ENCODE peak calls at places on chromosomes 11 and 22, in eight cellular contexts. W is neural progenitor cell, J is MM.1S, N is PC-9, X is GM23248, U is fibroblast of lung, L is mammary epithelial cell, F is GM23338. K is an unnamed sample.

GRCh38 chr11:119340335-119341221 is at the start of gene C1QTNF5:
- DNase-seq in W (peak), J (no peak), N (no peak), X (peak), U (peak), L (no peak), F (peak), K (peak)

GRCh38 chr22:39663751-39664150 is 93.2 kb downstream of the CACNA1I start:
- DNase-seq in W (peak), J (no peak), N (peak), X (no peak), U (no peak), L (no peak), F (peak), K (no peak)

GRCh38 chr22:40932396-40932795 is 18.8 kb upstream of the RBX1 start:
- DNase-seq in W (no peak), J (no peak), N (no peak), X (no peak), U (no peak), L (no peak), F (no peak), K (no peak)

GRCh38 chr11:34480339-34480738 is 33.3 kb downstream of the ELF5 start:
- DNase-seq in W (no peak), J (no peak), N (peak), X (peak), U (peak), L (peak), F (no peak), K (no peak)

GRCh38 chr11:111917312-111917711 is 1.4 kb upstream of the C11orf52 start:
- DNase-seq in W (no peak), J (no peak), N (no peak), X (no peak), U (no peak), L (no peak), F (no peak), K (no peak)

GRCh38 chr11:48005878-48006277 is 25.5 kb downstream of the PTPRJ start:
- DNase-seq in W (peak), J (no peak), N (no peak), X (peak), U (no peak), L (no peak), F (no peak), K (no peak)

GRCh38 chr22:45159652-45160462 is 3.9 kb upstream of the NUP50 start:
- DNase-seq in W (peak), J (no peak), N (no peak), X (peak), U (peak), L (no peak), F (peak), K (peak)

GRCh38 chr11:77090373-77091111 is 12.1 kb upstream of the OMP start:
- DNase-seq in W (no peak), J (no peak), N (no peak), X (no peak), U (no peak), L (no peak), F (no peak), K (no peak)

GRCh38 chr11:36509694-36510566 is at the start of gene TRAF6:
- DNase-seq in W (peak), J (peak), N (peak), X (peak), U (peak), L (peak), F (peak), K (peak)

GRCh38 chr11:77147668-77148321 is 19.7 kb downstream of the MYO7A start:
- DNase-seq in W (peak), J (no peak), N (no peak), X (peak), U (peak), L (no peak), F (peak), K (peak)

GRCh38 chr11:5380740-5381342 is 2.8 kb upstream of the OR51M1 start:
- DNase-seq in W (peak), J (peak), N (peak), X (peak), U (peak), L (peak), F (peak), K (peak)

GRCh38 chr11:5737091-5737490 is 843 bp downstream of the OR56B1 start:
- DNase-seq in W (no peak), J (no peak), N (no peak), X (peak), U (peak), L (no peak), F (no peak), K (no peak)

GRCh38 chr11:64340671-64341335 is 799 bp downstream of the CCDC88B start:
- DNase-seq in W (peak), J (peak), N (no peak), X (peak), U (no peak), L (no peak), F (peak), K (peak)

GRCh38 chr11:43866520-43866919 is 14.1 kb upstream of the ALKBH3 start:
- DNase-seq in W (no peak), J (no peak), N (no peak), X (peak), U (peak), L (no peak), F (no peak), K (no peak)

GRCh38 chr11:114988644-114989043 is 310.3 kb downstream of the NXPE2 start:
- DNase-seq in W (no peak), J (no peak), N (no peak), X (no peak), U (no peak), L (no peak), F (no peak), K (no peak)

GRCh38 chr11:28383471-28383870 is 275.3 kb downstream of the METTL15 start:
- DNase-seq in W (no peak), J (no peak), N (no peak), X (peak), U (peak), L (peak), F (no peak), K (no peak)

GRCh38 chr11:31818874-31819331 is 7.8 kb upstream of the PAX6 start:
- DNase-seq in W (peak), J (no peak), N (no peak), X (no peak), U (no peak), L (no peak), F (peak), K (no peak)

GRCh38 chr22:50569896-50570535 is 7.3 kb upstream of the SYCE3 start:
- DNase-seq in W (no peak), J (no peak), N (no peak), X (no peak), U (no peak), L (no peak), F (no peak), K (no peak)

GRCh38 chr11:43261775-43262174 is 50.0 kb upstream of the API5 start:
- DNase-seq in W (no peak), J (peak), N (no peak), X (no peak), U (no peak), L (no peak), F (no peak), K (no peak)

GRCh38 chr11:115496892-115497291 is 7.3 kb downstream of the CADM1 start:
- DNase-seq in W (peak), J (no peak), N (no peak), X (no peak), U (peak), L (no peak), F (no peak), K (no peak)

GRCh38 chr11:35237860-35238715 is 99.1 kb downstream of the CD44 start:
- DNase-seq in W (peak), J (peak), N (no peak), X (no peak), U (peak), L (no peak), F (peak), K (peak)

GRCh38 chr11:36711104-36711825 is 113.2 kb upstream of the RAG2 start:
- DNase-seq in W (no peak), J (no peak), N (no peak), X (peak), U (no peak), L (peak), F (peak), K (no peak)

GRCh38 chr11:44318369-44318768 is 8.4 kb upstream of the ALX4 start:
- DNase-seq in W (no peak), J (no peak), N (no peak), X (no peak), U (no peak), L (no peak), F (no peak), K (no peak)

GRCh38 chr11:118610773-118611432 is 3.5 kb downstream of the PHLDB1 start:
- DNase-seq in W (peak), J (peak), N (peak), X (peak), U (peak), L (peak), F (peak), K (peak)

GRCh38 chr22:45034156-45034555 is 24.4 kb upstream of the PHF21B start:
- DNase-seq in W (no peak), J (no peak), N (no peak), X (no peak), U (no peak), L (no peak), F (no peak), K (no peak)

GRCh38 chr11:79439893-79440450 is 858 bp downstream of the TENM4 start:
- DNase-seq in W (peak), J (no peak), N (no peak), X (no peak), U (no peak), L (peak), F (peak), K (peak)

GRCh38 chr11:57072640-57073039 is 83.9 kb downstream of the OR5AK2 start:
- DNase-seq in W (no peak), J (no peak), N (peak), X (peak), U (peak), L (peak), F (no peak), K (peak)

GRCh38 chr22:47175761-47176359 is 413.4 kb downstream of the TBC1D22A start:
- DNase-seq in W (no peak), J (no peak), N (no peak), X (no peak), U (no peak), L (no peak), F (no peak), K (no peak)

GRCh38 chr22:39745789-39746188 is 147.8 kb downstream of the ENTHD1 start:
- DNase-seq in W (no peak), J (peak), N (no peak), X (no peak), U (no peak), L (no peak), F (no peak), K (no peak)

GRCh38 chr11:126561327-126561893 is 205.9 kb downstream of the ST3GAL4 start:
- DNase-seq in W (peak), J (peak), N (peak), X (peak), U (peak), L (peak), F (peak), K (peak)

GRCh38 chr22:38835888-38836301 is 7.9 kb downstream of the NPTXR start:
- DNase-seq in W (no peak), J (no peak), N (no peak), X (peak), U (peak), L (peak), F (peak), K (no peak)

GRCh38 chr11:67318239-67318555 is 14.9 kb downstream of the SSH3 start:
- DNase-seq in W (no peak), J (no peak), N (no peak), X (peak), U (no peak), L (no peak), F (no peak), K (no peak)
- TF ChIP-seq EZH2 in W (no peak), J (no peak), N (no peak), X (no peak), U (no peak), L (no peak), F (no peak), K (no peak)

DNA sequence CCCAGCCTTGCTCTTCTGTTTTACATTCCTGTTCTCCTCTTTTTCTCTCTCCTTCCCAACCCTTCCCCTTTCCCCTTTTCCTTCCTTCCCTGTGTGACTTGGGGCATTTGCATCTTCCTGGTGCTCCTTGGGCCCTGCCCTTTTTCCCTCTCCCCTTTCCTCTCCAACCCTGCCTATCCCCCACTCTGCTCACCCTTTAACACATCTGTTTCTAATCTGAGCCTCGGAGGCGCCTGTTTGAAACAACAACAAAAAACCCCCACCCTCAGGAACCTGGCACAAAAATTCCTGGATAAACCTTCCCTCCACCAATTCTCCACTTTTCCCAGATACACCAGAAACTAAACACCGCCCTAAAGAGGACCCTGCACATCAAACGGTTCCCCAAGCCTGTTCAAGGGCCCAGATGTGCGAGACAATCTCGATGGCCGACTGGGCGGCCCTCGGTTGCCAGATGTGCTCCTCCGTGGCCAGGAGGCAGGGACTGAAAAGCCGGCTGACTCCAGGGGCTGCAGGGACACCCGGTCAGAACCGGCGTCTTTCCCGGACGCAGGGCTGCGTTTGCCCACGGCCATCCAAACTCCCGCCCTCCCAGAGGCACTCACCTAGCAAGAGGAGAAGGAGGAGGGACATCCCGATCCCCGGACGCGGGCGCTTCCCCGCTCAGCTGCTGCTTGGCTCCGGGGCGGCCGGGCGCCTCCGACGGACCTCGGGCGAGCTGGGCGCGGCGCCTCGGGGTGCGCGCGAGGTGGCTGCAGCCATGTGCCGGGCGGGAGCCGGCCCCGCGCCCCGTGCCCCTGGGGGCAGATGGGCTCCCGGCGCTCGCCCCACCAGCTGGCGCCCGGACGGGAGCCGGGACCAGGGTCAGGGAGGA is 503 bp downstream of the CLMP start:
- DNase-seq in W (peak), J (no peak), N (peak), X (peak), U (no peak), L (peak), F (peak), K (peak)
- TF ChIP-seq EZH2 in W (no peak), J (no peak), N (no peak), X (no peak), U (no peak), L (no peak), F (no peak), K (no peak)

DNA sequence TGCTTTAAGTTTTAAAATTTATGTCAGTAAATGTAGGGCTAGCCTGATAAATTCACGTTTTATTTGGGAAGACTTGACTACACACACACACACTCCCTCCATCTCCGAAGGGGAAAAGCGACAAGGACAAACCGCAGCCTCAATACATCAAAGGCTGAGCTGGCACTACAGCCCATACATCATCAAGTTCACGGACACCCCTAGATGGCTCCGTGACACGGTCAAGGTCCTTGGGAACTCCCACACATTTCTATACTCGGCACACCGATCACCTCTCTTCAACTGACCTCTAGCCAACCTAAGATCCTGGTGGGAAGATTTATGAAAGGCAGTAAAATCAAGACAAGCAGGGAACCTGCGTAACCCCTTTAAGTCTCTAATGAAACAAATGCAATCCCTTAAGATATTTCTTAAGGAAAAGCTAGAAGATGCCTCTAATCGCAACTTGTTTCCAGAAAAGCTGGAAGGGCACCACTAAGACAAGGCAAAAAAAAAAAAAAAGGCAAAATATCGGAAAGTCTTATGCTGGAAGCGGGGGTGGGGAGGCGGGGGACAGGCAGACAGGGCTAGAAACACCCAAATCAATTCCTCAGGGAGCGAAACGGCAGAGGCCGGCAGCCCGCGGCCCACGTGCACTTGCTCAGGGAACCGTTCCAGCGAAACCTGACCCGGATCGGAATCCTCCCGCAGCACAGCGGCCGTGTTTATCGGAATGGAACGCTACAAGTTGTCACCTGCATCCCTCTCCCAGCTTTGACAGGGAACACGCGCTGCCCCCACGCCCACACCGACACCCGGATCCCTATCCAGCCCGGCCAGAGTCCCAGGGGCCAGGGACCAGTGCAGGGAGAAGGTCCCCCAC is 1.5 kb downstream of the ARHGAP20 start:
- DNase-seq in W (peak), J (no peak), N (no peak), X (peak), U (peak), L (no peak), F (peak), K (peak)
- TF ChIP-seq EZH2 in W (peak), J (no peak), N (no peak), X (no peak), U (no peak), L (peak), F (peak), K (no peak)

DNA sequence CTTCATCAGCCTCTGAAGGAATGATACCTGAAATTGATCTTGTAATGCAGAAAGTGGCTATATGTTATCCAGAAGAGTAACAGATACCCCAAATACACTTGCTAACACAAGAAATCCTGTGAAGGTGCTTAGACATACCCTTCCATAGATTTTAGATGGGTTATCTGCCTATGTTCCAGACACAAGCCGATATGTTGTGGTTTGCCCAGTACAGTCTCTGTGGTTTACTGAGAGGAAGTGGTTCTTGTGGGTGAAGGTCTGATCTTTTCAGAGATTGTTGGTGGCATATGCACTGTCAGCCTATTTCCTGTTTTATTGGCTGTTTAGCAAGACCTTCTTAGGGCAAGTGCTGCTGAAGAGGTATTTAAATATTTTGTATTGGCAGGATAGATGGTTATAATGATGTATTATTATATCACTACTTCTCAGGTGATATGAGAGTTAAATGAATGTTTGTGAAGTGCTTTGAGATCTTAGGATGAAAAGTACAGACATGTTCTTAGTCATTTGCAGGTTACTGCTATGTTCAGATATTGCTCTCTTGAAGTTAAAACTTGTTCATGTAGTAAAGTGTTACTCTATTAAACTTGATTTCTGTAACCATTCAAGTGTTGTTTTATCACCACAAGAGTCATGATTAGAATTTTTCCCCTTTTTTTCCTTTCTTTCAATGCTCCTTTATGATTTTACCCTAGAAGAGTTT is 8.2 kb downstream of the ARHGEF12 start:
- DNase-seq in W (no peak), J (peak), N (peak), X (peak), U (peak), L (peak), F (no peak), K (no peak)
- TF ChIP-seq EZH2 in W (no peak), J (no peak), N (no peak), X (no peak), U (no peak), L (no peak), F (no peak), K (no peak)

GRCh38 chr11:17353228-17354021 is 1.8 kb downstream of the NCR3LG1 start:
- DNase-seq in W (peak), J (peak), N (peak), X (peak), U (peak), L (peak), F (peak), K (peak)
- TF ChIP-seq EZH2 in W (no peak), J (no peak), N (no peak), X (no peak), U (no peak), L (no peak), F (peak), K (no peak)

GRCh38 chr11:2869561-2870427 is 15.8 kb downstream of the CDKN1C start:
- DNase-seq in W (peak), J (no peak), N (no peak), X (no peak), U (no peak), L (no peak), F (peak), K (no peak)
- TF ChIP-seq EZH2 in W (peak), J (no peak), N (no peak), X (peak), U (no peak), L (no peak), F (peak), K (peak)

GRCh38 chr11:117511981-117512448 is 184.4 kb downstream of the CEP164 start:
- DNase-seq in W (no peak), J (no peak), N (no peak), X (no peak), U (no peak), L (no peak), F (no peak), K (peak)
- TF ChIP-seq EZH2 in W (no peak), J (no peak), N (no peak), X (no peak), U (no peak), L (no peak), F (no peak), K (no peak)

GRCh38 chr11:125165664-125166346 is 1.3 kb downstream of the PKNOX2 start:
- DNase-seq in W (peak), J (no peak), N (no peak), X (peak), U (peak), L (no peak), F (peak), K (peak)

GRCh38 chr11:125166903-125167291 is 2.3 kb downstream of the PKNOX2 start:
- DNase-seq in W (no peak), J (no peak), N (no peak), X (no peak), U (no peak), L (no peak), F (no peak), K (no peak)

GRCh38 chr11:125165111-125165663 is 636 bp downstream of the PKNOX2 start:
- DNase-seq in W (peak), J (no peak), N (no peak), X (peak), U (peak), L (peak), F (peak), K (peak)

GRCh38 chr11:125167292-125167953 is 2.9 kb downstream of the PKNOX2 start:
- DNase-seq in W (peak), J (no peak), N (no peak), X (no peak), U (peak), L (no peak), F (peak), K (peak)

DNA sequence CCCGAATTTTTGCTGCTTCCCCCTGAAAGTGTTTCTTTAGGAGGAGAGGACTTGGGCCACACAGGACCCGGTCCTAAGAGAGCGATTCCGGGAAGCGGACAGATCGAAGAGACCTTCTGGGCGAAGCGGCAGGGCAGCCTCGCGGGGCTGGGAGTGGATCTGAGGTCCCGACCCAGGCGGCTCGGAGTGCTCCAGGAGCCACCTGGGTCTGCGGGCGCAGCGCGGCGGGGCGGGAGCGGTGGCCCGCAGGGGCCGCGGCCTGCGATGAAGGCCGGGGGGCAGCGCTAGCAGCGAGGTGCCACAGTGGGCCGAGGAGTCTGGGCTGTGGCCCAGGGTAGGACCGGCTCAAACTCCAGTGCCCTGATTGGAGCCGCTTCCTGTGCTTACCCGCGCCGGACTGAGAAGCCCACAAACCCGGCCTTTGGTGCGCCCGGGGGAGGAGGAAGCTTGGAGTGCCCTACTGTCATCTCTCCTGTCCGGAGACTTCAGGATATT is 1.8 kb downstream of the PKNOX2 start:
- DNase-seq in W (peak), J (no peak), N (no peak), X (peak), U (peak), L (no peak), F (peak), K (no peak)
- TF ChIP-seq EZH2 in W (no peak), J (no peak), N (no peak), X (peak), U (peak), L (peak), F (peak), K (no peak)

K was measured in hepatocyte.